ENCODE peak calls at places on chromosomes 7 and 10, in six cellular contexts. O is GM10248, Q is fibroblast of lung, B is HFFc6, N is AG20443, G is MCF 10A. T is an unnamed sample.

GRCh38 chr10:15868006-15868405 is 7.7 kb upstream of the MINDY3 start:
- DNase-seq in O (no peak), G (no peak), Q (no peak), B (no peak), N (no peak), T (no peak)

GRCh38 chr7:44564606-44565005 is 9.1 kb downstream of the DDX56 start:
- DNase-seq in O (no peak), G (no peak), B (no peak), Q (no peak), N (no peak), T (no peak)

GRCh38 chr10:22690614-22691431 is 23.6 kb downstream of the PIP4K2A start:
- DNase-seq in N (peak), O (no peak), Q (peak), G (peak), B (no peak), T (no peak)

GRCh38 chr7:19117870-19118608 is 603 bp upstream of the TWIST1 start:
- DNase-seq in Q (no peak), B (no peak), G (peak), N (peak), O (peak), T (no peak)

GRCh38 chr10:4431114-4431862 is 394.7 kb upstream of the AKR1E2 start:
- DNase-seq in Q (peak), G (peak), N (no peak), O (no peak), B (peak), T (no peak)

GRCh38 chr10:9254353-9254752 is 1199.9 kb downstream of the GATA3 start:
- DNase-seq in Q (peak), G (no peak), B (peak), N (peak), O (no peak), T (no peak)

GRCh38 chr10:122861724-122862161 is 16.1 kb upstream of the CUZD1 start:
- DNase-seq in G (no peak), Q (peak), O (no peak), N (peak), B (peak), T (no peak)

GRCh38 chr10:72852428-72852827 is 41.1 kb upstream of the OIT3 start:
- DNase-seq in O (no peak), N (no peak), B (no peak), G (no peak), Q (no peak), T (no peak)

GRCh38 chr10:51063659-51064535 is 10.4 kb upstream of the PRKG1 start:
- DNase-seq in Q (peak), N (no peak), B (peak), G (peak), O (no peak), T (no peak)

GRCh38 chr10:129360046-129360445 is 107.0 kb upstream of the MGMT start:
- DNase-seq in O (no peak), N (no peak), B (no peak), G (no peak), Q (no peak), T (no peak)